ENCODE peak calls at places on chromosomes 1 and 21, in six cellular contexts. One of them, this sample, is unnamed.

GRCh38 chr1:175493321-175493998 is 249.9 kb downstream of the TNR start:
- DNase-seq in HCT116: no peak
- DNase-seq in H1: no peak
- DNase-seq in HepG2: no peak
- DNase-seq in GM12878: no peak
- DNase-seq in K562: no peak
- DNase-seq in this sample: no peak

GRCh38 chr1:153670257-153670858 is 435 bp downstream of the ILF2 start:
- DNase-seq in HCT116: no peak
- DNase-seq in H1: no peak
- DNase-seq in HepG2: no peak
- DNase-seq in GM12878: no peak
- DNase-seq in K562: peak
- DNase-seq in this sample: no peak

GRCh38 chr1:164320780-164321683 is 238.0 kb upstream of the PBX1 start:
- DNase-seq in HCT116: no peak
- DNase-seq in H1: peak
- DNase-seq in HepG2: no peak
- DNase-seq in GM12878: no peak
- DNase-seq in K562: no peak
- DNase-seq in this sample: peak

GRCh38 chr21:28509031-28509430 is 483.6 kb downstream of the LTN1 start:
- DNase-seq in HCT116: no peak
- DNase-seq in H1: no peak
- DNase-seq in HepG2: no peak
- DNase-seq in GM12878: no peak
- DNase-seq in K562: no peak
- DNase-seq in this sample: no peak

GRCh38 chr21:46347791-46348381 is 23.9 kb downstream of the PCNT start:
- DNase-seq in HCT116: no peak
- DNase-seq in H1: no peak
- DNase-seq in HepG2: no peak
- DNase-seq in GM12878: no peak
- DNase-seq in K562: no peak
- DNase-seq in this sample: no peak

GRCh38 chr1:85200367-85200869 is 398 bp downstream of the SYDE2 start:
- DNase-seq in HCT116: no peak
- DNase-seq in H1: no peak
- DNase-seq in HepG2: peak
- DNase-seq in GM12878: no peak
- DNase-seq in K562: no peak
- DNase-seq in this sample: no peak

GRCh38 chr1:183080406-183080805 is 57.2 kb downstream of the LAMC1 start:
- DNase-seq in HCT116: no peak
- DNase-seq in H1: no peak
- DNase-seq in HepG2: no peak
- DNase-seq in GM12878: no peak
- DNase-seq in K562: no peak
- DNase-seq in this sample: peak

GRCh38 chr1:61227857-61228557 is 145.6 kb downstream of the NFIA start:
- DNase-seq in HCT116: no peak
- DNase-seq in H1: no peak
- DNase-seq in HepG2: no peak
- DNase-seq in GM12878: no peak
- DNase-seq in K562: no peak
- DNase-seq in this sample: no peak

GRCh38 chr1:22108343-22109135 is 34.4 kb downstream of the WNT4 start:
- DNase-seq in HCT116: no peak
- DNase-seq in H1: no peak
- DNase-seq in HepG2: no peak
- DNase-seq in GM12878: no peak
- DNase-seq in K562: no peak
- DNase-seq in this sample: no peak

GRCh38 chr1:179586107-179586823 is 5.4 kb upstream of the TDRD5 start:
- DNase-seq in HCT116: no peak
- DNase-seq in H1: no peak
- DNase-seq in HepG2: no peak
- DNase-seq in GM12878: no peak
- DNase-seq in K562: peak
- DNase-seq in this sample: peak

GRCh38 chr1:195804547-195804946 is 803.7 kb downstream of the KCNT2 start:
- DNase-seq in HCT116: no peak
- DNase-seq in H1: no peak
- DNase-seq in HepG2: no peak
- DNase-seq in GM12878: no peak
- DNase-seq in K562: no peak
- DNase-seq in this sample: no peak

GRCh38 chr1:27097484-27097917 is 57.4 kb downstream of the SLC9A1 start:
- DNase-seq in HCT116: peak
- DNase-seq in H1: peak
- DNase-seq in HepG2: peak
- DNase-seq in GM12878: no peak
- DNase-seq in K562: peak
- DNase-seq in this sample: peak

DNA sequence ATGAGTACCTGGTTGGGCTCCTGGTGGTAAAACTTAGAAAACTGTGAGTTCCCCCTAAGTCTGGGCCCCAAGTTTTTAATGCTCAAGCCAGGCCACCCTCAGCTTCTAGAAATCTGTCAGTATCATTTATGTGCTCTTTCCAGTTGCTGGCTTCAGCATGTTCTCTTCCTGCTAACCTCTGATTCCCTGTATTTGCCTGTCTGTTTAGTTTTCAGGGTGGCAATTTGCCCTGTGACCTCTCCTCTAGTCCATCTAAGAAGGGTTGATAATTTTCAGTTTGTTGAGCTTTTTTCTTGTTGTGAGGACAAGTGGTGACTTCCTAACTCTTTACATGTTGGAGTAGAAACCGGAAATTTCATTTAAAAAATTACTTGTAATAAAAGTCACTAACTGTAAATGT is 16.0 kb upstream of the S100A10 start:
- DNase-seq in HCT116: no peak
- DNase-seq in H1: no peak
- DNase-seq in HepG2: no peak
- DNase-seq in GM12878: no peak
- DNase-seq in K562: no peak
- DNase-seq in this sample: no peak
- H2AFZ ChIP-seq in HCT116: no peak
- H2AFZ ChIP-seq in H1: no peak
- H2AFZ ChIP-seq in HepG2: no peak
- H2AFZ ChIP-seq in GM12878: no peak
- H2AFZ ChIP-seq in K562: no peak
- H2AFZ ChIP-seq in this sample: no peak

DNA sequence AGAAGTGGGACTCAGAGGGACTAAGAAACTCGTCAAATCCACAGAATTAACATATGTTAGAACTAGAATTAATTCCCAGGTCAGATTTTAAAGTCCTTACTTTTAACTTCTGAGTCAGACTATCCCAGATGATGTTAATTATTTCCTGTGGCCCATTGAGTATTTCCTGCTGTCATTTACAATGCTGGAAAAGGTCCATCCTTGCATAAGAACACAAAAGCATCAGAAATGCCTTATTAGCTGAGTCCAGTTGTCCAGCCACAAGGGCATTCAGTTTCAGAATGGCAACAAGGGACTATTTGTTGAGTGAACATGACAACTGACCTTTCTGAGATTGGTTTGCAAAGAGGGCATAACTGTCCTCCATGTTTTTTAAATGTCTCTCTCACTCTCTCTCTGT is 16.5 kb upstream of the HIVEP3 start:
- DNase-seq in HCT116: no peak
- DNase-seq in H1: no peak
- DNase-seq in HepG2: no peak
- DNase-seq in GM12878: no peak
- DNase-seq in K562: no peak
- DNase-seq in this sample: peak
- TF ChIP-seq MAX in HCT116: no peak
- TF ChIP-seq MAX in H1: no peak
- TF ChIP-seq MAX in HepG2: no peak
- TF ChIP-seq MAX in GM12878: no peak
- TF ChIP-seq MAX in K562: no peak
- TF ChIP-seq MAX in this sample: no peak

DNA sequence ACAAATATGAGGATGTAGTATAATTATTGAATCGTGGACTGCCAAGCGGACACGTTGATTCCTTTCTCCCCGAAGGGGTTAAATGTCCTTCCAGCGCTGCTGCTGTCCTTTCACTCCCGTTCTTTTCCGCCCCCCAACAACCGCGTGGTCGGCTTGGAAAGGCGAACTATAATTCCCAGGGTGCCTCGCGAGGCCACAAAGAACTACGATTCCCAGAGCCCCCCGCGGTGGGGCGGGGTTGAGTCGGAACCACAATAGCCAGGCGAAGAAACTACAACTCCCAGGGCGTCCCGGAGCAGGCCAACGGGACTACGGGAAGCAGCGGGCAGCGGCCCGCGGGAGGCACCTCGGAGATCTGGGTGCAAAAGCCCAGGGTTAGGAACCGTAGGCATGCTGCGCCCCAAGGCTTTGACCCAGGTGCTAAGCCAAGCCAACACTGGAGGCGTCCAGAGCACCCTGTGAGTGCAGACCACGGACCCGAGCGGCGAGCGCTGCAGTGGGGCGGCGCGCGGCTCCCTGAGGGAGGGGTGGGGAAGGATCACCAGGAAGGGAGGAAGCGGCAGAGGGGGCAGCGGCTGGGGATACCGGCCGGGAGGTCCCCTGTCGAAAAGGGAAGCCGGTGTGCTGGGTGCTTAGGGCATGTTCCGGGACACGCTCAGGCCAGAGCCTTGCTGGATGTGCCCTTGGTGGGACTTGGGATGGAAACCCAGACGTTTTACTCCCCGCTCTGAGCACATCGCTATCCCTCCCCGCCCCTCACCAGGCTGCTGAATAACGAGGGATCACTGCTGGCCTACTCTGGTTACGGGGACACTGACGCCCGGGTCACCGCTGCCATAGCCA is at the start of gene LAMTOR2:
- DNase-seq in HCT116: peak
- DNase-seq in H1: peak
- DNase-seq in HepG2: peak
- DNase-seq in GM12878: peak
- DNase-seq in K562: peak
- DNase-seq in this sample: peak
- TF ChIP-seq POLR2A in HCT116: peak
- TF ChIP-seq POLR2A in H1: peak
- TF ChIP-seq POLR2A in HepG2: peak
- TF ChIP-seq POLR2A in GM12878: peak
- TF ChIP-seq POLR2A in K562: peak
- TF ChIP-seq POLR2A in this sample: peak

DNA sequence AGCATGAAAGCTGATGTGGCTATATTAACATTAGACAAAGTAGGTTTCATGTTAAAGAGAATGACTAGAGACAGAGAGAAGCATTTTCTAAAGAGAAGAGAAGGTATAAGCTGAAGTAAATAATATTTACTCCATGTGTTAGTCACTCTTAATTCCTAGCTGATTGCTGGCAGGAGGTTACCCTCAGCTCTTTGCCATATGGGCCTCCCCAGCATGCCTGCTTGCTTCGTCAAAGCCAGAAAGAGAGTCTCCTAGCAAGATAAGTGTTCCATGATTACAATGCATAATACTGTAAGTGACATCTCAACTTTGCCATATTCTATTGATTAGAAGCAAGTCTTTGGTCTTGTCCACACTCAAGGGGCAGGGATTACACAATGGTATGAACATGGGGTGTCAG is 276.5 kb upstream of the PLXNA2 start:
- DNase-seq in HCT116: no peak
- DNase-seq in H1: no peak
- DNase-seq in HepG2: no peak
- DNase-seq in GM12878: no peak
- DNase-seq in K562: no peak
- DNase-seq in this sample: no peak
- H2AFZ ChIP-seq in HCT116: no peak
- H2AFZ ChIP-seq in H1: no peak
- H2AFZ ChIP-seq in HepG2: no peak
- H2AFZ ChIP-seq in GM12878: no peak
- H2AFZ ChIP-seq in K562: no peak
- H2AFZ ChIP-seq in this sample: no peak

GRCh38 chr21:44801468-44802395 is at the start of gene UBE2G2:
- DNase-seq in HCT116: peak
- DNase-seq in H1: no peak
- DNase-seq in HepG2: peak
- DNase-seq in GM12878: no peak
- DNase-seq in K562: peak
- DNase-seq in this sample: peak

GRCh38 chr21:44797775-44798174 is 3.8 kb downstream of the UBE2G2 start:
- DNase-seq in HCT116: no peak
- DNase-seq in H1: no peak
- DNase-seq in HepG2: no peak
- DNase-seq in GM12878: no peak
- DNase-seq in K562: no peak
- DNase-seq in this sample: no peak

GRCh38 chr21:44802396-44803153 is 955 bp upstream of the UBE2G2 start:
- DNase-seq in HCT116: no peak
- DNase-seq in H1: no peak
- DNase-seq in HepG2: peak
- DNase-seq in GM12878: no peak
- DNase-seq in K562: peak
- DNase-seq in this sample: no peak

GRCh38 chr21:44800971-44801467 is 601 bp downstream of the UBE2G2 start:
- DNase-seq in HCT116: peak
- DNase-seq in H1: no peak
- DNase-seq in HepG2: peak
- DNase-seq in GM12878: no peak
- DNase-seq in K562: peak
- DNase-seq in this sample: peak

GRCh38 chr21:44800103-44800502 is 1.5 kb downstream of the UBE2G2 start:
- DNase-seq in HCT116: no peak
- DNase-seq in H1: no peak
- DNase-seq in HepG2: peak
- DNase-seq in GM12878: no peak
- DNase-seq in K562: no peak
- DNase-seq in this sample: peak
- TF ChIP-seq MAX in HCT116: no peak
- TF ChIP-seq MAX in H1: no peak
- TF ChIP-seq MAX in HepG2: no peak
- TF ChIP-seq MAX in GM12878: no peak
- TF ChIP-seq MAX in K562: no peak
- TF ChIP-seq MAX in this sample: no peak

GRCh38 chr1:204828352-204828850 is 42.3 kb upstream of the NFASC start:
- DNase-seq in HCT116: no peak
- DNase-seq in H1: peak
- DNase-seq in HepG2: peak
- DNase-seq in GM12878: no peak
- DNase-seq in K562: peak
- DNase-seq in this sample: peak
- TF ChIP-seq POLR2A in HCT116: no peak
- TF ChIP-seq POLR2A in H1: no peak
- TF ChIP-seq POLR2A in HepG2: no peak
- TF ChIP-seq POLR2A in GM12878: no peak
- TF ChIP-seq POLR2A in K562: no peak
- TF ChIP-seq POLR2A in this sample: no peak

This sample was measured in endothelial cell of umbilical vein.